ENCODE peak calls at places on chromosomes 13 and 19, in nine cellular contexts. G is activated T-cell treated with anti-CD3 and anti-CD28 coated beads for 1 hour; P is NCI-H1092 treated with DMSO at 0.1 percent for 48 hours; A is type B pancreatic cell; H is Kasumi-1; Q is stimulated activated CD4-positive, alpha-beta T cell treated with anti-CD3 and anti-CD28 coated beads, Interleukin-2, amount 100 ng/mL, for 24 hours; M is mammary epithelial cell; B is HS-5; R is heart left ventricle. C is an unnamed sample.

GRCh38 chr13:38803566-38803965 is 116.7 kb downstream of the FREM2 start:
- DNase-seq in G (no peak), P (no peak), A (no peak), H (no peak), Q (no peak), M (no peak), B (no peak), R (no peak), C (no peak)

GRCh38 chr13:113742000-113742441 is 17.0 kb upstream of the TMEM255B start:
- DNase-seq in G (no peak), P (peak), A (no peak), H (peak), Q (no peak), M (peak), B (no peak), R (no peak), C (no peak)

GRCh38 chr19:16698914-16699313 is 20.7 kb upstream of the NWD1 start:
- DNase-seq in G (no peak), P (no peak), A (no peak), H (no peak), Q (no peak), M (no peak), B (no peak), R (peak), C (no peak)

GRCh38 chr13:21871919-21872318 is 201.0 kb downstream of the FGF9 start:
- DNase-seq in G (no peak), P (no peak), A (no peak), H (no peak), Q (no peak), M (no peak), B (no peak), R (no peak), C (no peak)

GRCh38 chr19:1232231-1232637 is 5.6 kb downstream of the CBARP start:
- DNase-seq in G (no peak), P (no peak), A (no peak), H (no peak), Q (no peak), M (no peak), B (no peak), R (no peak), C (no peak)

GRCh38 chr19:58001895-58002369 is 688 bp downstream of the ZNF606 start:
- DNase-seq in G (no peak), P (no peak), A (no peak), H (no peak), Q (no peak), M (no peak), B (no peak), R (no peak), C (no peak)

GRCh38 chr19:17889609-17890214 is 18.0 kb downstream of the SLC5A5 start:
- DNase-seq in G (no peak), P (no peak), A (no peak), H (peak), Q (no peak), M (peak), B (no peak), R (no peak), C (no peak)

GRCh38 chr13:38944219-38944618 is 46.4 kb downstream of the STOML3 start:
- DNase-seq in G (no peak), P (no peak), A (no peak), H (no peak), Q (no peak), M (no peak), B (no peak), R (no peak), C (no peak)

GRCh38 chr13:113930711-113931637 is 42.9 kb downstream of the C13orf46 start:
- DNase-seq in G (no peak), P (no peak), A (peak), H (no peak), Q (peak), M (no peak), B (no peak), R (peak), C (peak)

GRCh38 chr19:42255766-42256750 is 1.1 kb upstream of the ERF start:
- DNase-seq in G (no peak), P (peak), A (no peak), H (no peak), Q (no peak), M (no peak), B (no peak), R (peak), C (no peak)

GRCh38 chr13:53285896-53286430 is 257.4 kb downstream of the OLFM4 start:
- DNase-seq in G (no peak), P (no peak), A (no peak), H (no peak), Q (no peak), M (no peak), B (no peak), R (no peak), C (no peak)

GRCh38 chr19:7211191-7211988 is 82.8 kb downstream of the INSR start:
- DNase-seq in G (no peak), P (no peak), A (no peak), H (no peak), Q (no peak), M (no peak), B (no peak), R (peak), C (no peak)

GRCh38 chr19:9931629-9932028 is 4.7 kb downstream of the OLFM2 start:
- DNase-seq in G (no peak), P (no peak), A (no peak), H (no peak), Q (no peak), M (no peak), B (no peak), R (no peak), C (no peak)

GRCh38 chr19:813359-814107 is 8.2 kb downstream of the PLPPR3 start:
- DNase-seq in G (no peak), P (no peak), A (no peak), H (no peak), Q (no peak), M (no peak), B (no peak), R (peak), C (no peak)